ENCODE peak calls at places on chromosomes 16 and 17, in ten cellular contexts. D, Z, T, N, U, K, G, J, R and B are unnamed samples.

GRCh38 chr16:78134944-78135619 is 35.6 kb downstream of the WWOX start:
- DNase-seq in K (no peak), D (no peak), U (peak; percentile 34), J (no peak), R (no peak), G (no peak), T (no peak), Z (no peak), N (no peak), B (no peak)

GRCh38 chr17:58995247-58995940 is 111.3 kb downstream of the TRIM37 start:
- DNase-seq in G (no peak), Z (no peak), J (no peak), U (no peak), K (no peak), T (no peak), N (no peak), R (no peak), D (no peak), B (no peak)

GRCh38 chr17:3636908-3637373 is 381 bp downstream of the CTNS start:
- DNase-seq in R (no peak), Z (peak; percentile 33), J (no peak), K (no peak), T (no peak), N (no peak), D (no peak), G (no peak), U (no peak), B (no peak)

GRCh38 chr17:64081802-64082799 is 47.8 kb downstream of the ERN1 start:
- DNase-seq in R (no peak), G (no peak), U (peak; percentile 68), T (peak; percentile 6), K (peak; percentile 78), J (peak; percentile 93), Z (no peak), D (no peak), N (no peak), B (no peak)

GRCh38 chr16:31042866-31043265 is 9.5 kb downstream of the STX4 start:
- DNase-seq in N (no peak), K (no peak), T (no peak), D (no peak), U (no peak), R (no peak), G (no peak), J (no peak), Z (no peak), B (no peak)

GRCh38 chr17:17156511-17156910 is 49.6 kb downstream of the PLD6 start:
- DNase-seq in N (no peak), K (no peak), J (no peak), G (no peak), D (no peak), U (no peak), Z (no peak), T (no peak), R (no peak), B (no peak)

GRCh38 chr16:11768850-11769249 is 26.2 kb upstream of the TXNDC11 start:
- DNase-seq in T (no peak), G (no peak), K (peak; percentile 79), N (no peak), U (no peak), D (no peak), J (no peak), Z (peak; percentile 27), R (no peak), B (no peak)

GRCh38 chr16:74117798-74118197 is 178.8 kb upstream of the PSMD7 start:
- DNase-seq in J (no peak), K (no peak), R (no peak), D (no peak), N (no peak), U (no peak), G (no peak), Z (no peak), T (no peak), B (no peak)

GRCh38 chr16:89999831-90000574 is 19.3 kb downstream of the DBNDD1 start:
- DNase-seq in G (no peak), J (no peak), T (no peak), D (no peak), N (no peak), R (no peak), U (no peak), Z (no peak), K (no peak), B (no peak)

GRCh38 chr17:33811984-33812383 is 443.1 kb upstream of the CCL2 start:
- DNase-seq in G (no peak), U (no peak), R (no peak), T (no peak), K (no peak), D (no peak), J (no peak), N (no peak), Z (no peak), B (no peak)

GRCh38 chr16:66619534-66620418 is 15.3 kb downstream of the CMTM3 start:
- DNase-seq in T (no peak), U (no peak), G (no peak), Z (peak; percentile 65), N (no peak), K (peak; percentile 42), J (no peak), D (no peak), R (no peak), B (no peak)

GRCh38 chr17:238071-238963 is 56.9 kb upstream of the DOC2B start:
- DNase-seq in R (no peak), J (no peak), D (peak; percentile 37), G (no peak), N (no peak), K (peak; percentile 15), U (no peak), T (no peak), Z (no peak), B (peak; percentile 40)

GRCh38 chr16:89096768-89097527 is 3.3 kb downstream of the ACSF3 start:
- DNase-seq in N (peak; percentile 49), R (no peak), G (no peak), D (no peak), K (peak; percentile 46), J (no peak), T (peak; percentile 58), U (no peak), Z (no peak), B (no peak)

GRCh38 chr16:3171181-3171854 is 16.7 kb upstream of the OR1F1 start:
- DNase-seq in D (peak; percentile 55), R (no peak), K (no peak), Z (peak; percentile 75), G (no peak), N (peak; percentile 74), T (peak; percentile 37), U (no peak), J (no peak), B (peak; percentile 52)

GRCh38 chr17:867896-868489 is 85.8 kb downstream of the MRM3 start:
- DNase-seq in K (no peak), R (no peak), D (no peak), G (no peak), N (no peak), Z (no peak), J (peak; percentile 27), U (no peak), T (no peak), B (no peak)

GRCh38 chr17:81285179-81285878 is 9.8 kb downstream of the SLC38A10 start:
- DNase-seq in D (peak; percentile 91), Z (peak; percentile 80), U (no peak), G (peak; percentile 73), N (peak; percentile 72), T (peak; percentile 58), J (no peak), K (no peak), R (no peak), B (peak; percentile 88)

GRCh38 chr17:50042211-50042610 is 13.7 kb upstream of the ITGA3 start:
- DNase-seq in U (no peak), K (no peak), D (peak; percentile 3), T (no peak), J (no peak), G (no peak), Z (no peak), N (no peak), R (no peak), B (no peak)

GRCh38 chr16:23640669-23640958 is 496 bp downstream of the PALB2 start:
- DNase-seq in J (no peak), K (peak; percentile 47), G (no peak), D (no peak), U (peak; percentile 1), T (peak; percentile 4), Z (no peak), R (no peak), N (no peak), B (no peak)

GRCh38 chr17:64424318-64424717 is 24.6 kb upstream of the MILR1 start:
- DNase-seq in K (no peak), Z (no peak), G (no peak), U (no peak), N (no peak), R (no peak), T (no peak), D (no peak), J (no peak), B (no peak)

GRCh38 chr17:81027591-81028505 is 7.1 kb upstream of the BAIAP2 start:
- DNase-seq in G (no peak), D (no peak), J (no peak), K (no peak), Z (no peak), U (no peak), N (no peak), R (no peak), T (no peak), B (peak; percentile 70)

GRCh38 chr17:76171701-76172100 is 30.7 kb upstream of the FOXJ1 start:
- DNase-seq in D (no peak), K (no peak), T (no peak), Z (no peak), R (no peak), N (no peak), G (no peak), J (no peak), U (no peak), B (no peak)

GRCh38 chr17:81870978-81871386 is at the start of gene ARHGDIA:
- DNase-seq in K (no peak), T (no peak), J (no peak), N (no peak), D (no peak), Z (peak; percentile 68), R (no peak), G (no peak), U (no peak), B (no peak)

GRCh38 chr16:4684030-4684715 is 9.2 kb upstream of the NUDT16L1 start:
- DNase-seq in R (no peak), D (no peak), J (no peak), N (no peak), K (no peak), Z (no peak), T (no peak), U (no peak), G (no peak), B (peak; percentile 56)

GRCh38 chr17:82449136-82449882 is 1.2 kb downstream of the CYBC1 start:
- DNase-seq in N (peak; percentile 76), K (peak; percentile 98), R (no peak), D (no peak), U (no peak), Z (peak; percentile 82), G (no peak), T (peak; percentile 50), J (no peak), B (no peak)

GRCh38 chr16:20504418-20504817 is 53.1 kb downstream of the ACSM2A start:
- DNase-seq in Z (no peak), R (no peak), G (no peak), N (no peak), D (no peak), J (no peak), U (no peak), K (no peak), T (no peak), B (no peak)

GRCh38 chr16:28110479-28110878 is 47.0 kb upstream of the GSG1L start:
- DNase-seq in D (no peak), J (no peak), U (no peak), N (no peak), G (no peak), K (no peak), Z (no peak), T (no peak), R (no peak), B (no peak)

GRCh38 chr16:22684282-22685161 is 129.4 kb upstream of the HS3ST2 start:
- DNase-seq in U (no peak), D (no peak), K (no peak), N (no peak), T (no peak), R (no peak), G (no peak), J (no peak), Z (no peak), B (no peak)

GRCh38 chr16:88355389-88356123 is 27.2 kb upstream of the ZNF469 start:
- DNase-seq in R (no peak), K (no peak), G (no peak), Z (no peak), N (no peak), J (no peak), T (no peak), U (no peak), D (peak; percentile 64), B (peak; percentile 61)